ENCODE peak calls at places on chromosomes 6 and 20, in ten cellular contexts. S, C, P, U, A, X, Z, R, M and K are unnamed samples.

GRCh38 chr20:41956316-41957050 is 338.3 kb upstream of the CHD6 start:
- DNase-seq in S (peak; percentile 23), C (no peak), P (no peak), U (no peak), A (no peak), X (peak; percentile 12), Z (no peak), R (no peak), M (no peak), K (no peak)

GRCh38 chr20:33076662-33077398 is 2.6 kb upstream of the BPIFB4 start:
- DNase-seq in S (no peak), C (no peak), P (no peak), U (no peak), A (no peak), X (no peak), Z (no peak), R (no peak), M (peak; percentile 5), K (peak; percentile 17)

GRCh38 chr6:143405381-143406154 is 44.9 kb downstream of the ADAT2 start:
- DNase-seq in S (peak; percentile 46), C (peak; percentile 35), P (no peak), U (no peak), A (no peak), X (no peak), Z (no peak), R (peak; percentile 95), M (no peak), K (peak; percentile 64)

GRCh38 chr6:56756791-56757582 is 114.3 kb upstream of the DST start:
- DNase-seq in S (no peak), C (peak; percentile 45), P (no peak), U (no peak), A (no peak), X (no peak), Z (no peak), R (no peak), M (no peak), K (no peak)

GRCh38 chr6:18081025-18081668 is 41.3 kb downstream of the NHLRC1 start:
- DNase-seq in S (no peak), C (peak; percentile 4), P (no peak), U (no peak), A (no peak), X (no peak), Z (no peak), R (no peak), M (no peak), K (no peak)

GRCh38 chr6:149934249-149935156 is 7.3 kb upstream of the ULBP2 start:
- DNase-seq in S (peak; percentile 78), C (peak; percentile 77), P (no peak), U (peak; percentile 77), A (peak; percentile 29), X (peak; percentile 74), Z (no peak), R (peak; percentile 43), M (peak; percentile 65), K (peak; percentile 56)

GRCh38 chr6:133724726-133725125 is 164.2 kb upstream of the TCF21 start:
- DNase-seq in S (peak; percentile 58), C (peak; percentile 69), P (no peak), U (no peak), A (no peak), X (no peak), Z (no peak), R (peak; percentile 57), M (no peak), K (no peak)

GRCh38 chr20:62879275-62880146 is 17.9 kb upstream of the TCFL5 start:
- DNase-seq in S (no peak), C (no peak), P (no peak), U (no peak), A (no peak), X (no peak), Z (no peak), R (no peak), M (no peak), K (no peak)

DNA sequence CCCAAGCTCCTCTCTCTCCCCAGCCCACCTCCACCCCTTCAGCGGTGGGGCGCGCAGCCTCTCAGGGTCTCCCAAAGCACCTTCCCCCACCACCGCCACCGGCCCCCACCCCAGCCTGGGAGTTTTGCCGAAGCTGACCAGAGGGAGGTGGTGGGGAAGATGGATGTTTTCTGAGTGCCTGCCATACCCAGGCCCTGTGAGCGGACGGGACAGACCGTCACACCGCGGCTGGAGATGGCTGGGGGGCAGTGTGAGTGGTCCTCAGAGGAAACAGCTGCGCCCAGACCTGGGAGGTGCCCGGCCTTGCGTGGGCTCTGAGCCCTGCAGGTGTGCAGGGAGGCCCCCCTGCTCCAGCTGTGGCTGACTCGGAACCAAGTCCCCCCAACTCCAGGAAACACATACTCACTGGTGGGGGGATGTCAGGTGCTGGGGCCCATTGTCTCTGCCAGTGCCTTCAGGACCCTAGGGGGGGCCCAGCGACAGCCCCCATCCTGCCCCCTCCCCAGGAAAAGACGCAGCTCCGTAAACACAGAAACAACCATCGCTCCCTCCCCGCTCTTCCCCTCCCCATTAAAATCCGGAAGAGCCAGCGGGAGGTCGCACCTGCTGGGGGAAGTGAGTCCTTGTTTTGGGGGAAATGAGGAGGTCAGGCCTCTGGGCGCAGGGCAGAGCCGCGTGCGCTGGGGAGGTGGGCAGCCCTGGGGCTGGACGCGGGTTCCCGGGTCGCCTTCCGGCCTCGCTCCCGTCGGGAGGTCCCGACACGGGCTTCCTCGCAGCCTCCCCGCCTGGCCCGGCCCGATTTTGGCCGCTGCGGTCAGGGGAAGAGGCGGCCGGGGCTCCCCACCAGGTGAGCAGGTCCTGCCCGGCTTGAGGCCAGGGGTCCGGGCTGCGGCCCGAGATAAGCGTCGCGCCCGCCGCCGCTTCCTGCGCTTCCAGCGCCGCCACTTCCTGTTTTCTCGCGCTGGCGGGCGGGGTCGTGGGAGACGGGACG is 6.1 kb downstream of the C20orf204 start:
- DNase-seq in S (no peak), C (no peak), P (no peak), U (peak; percentile 62), A (no peak), X (no peak), Z (no peak), R (no peak), M (no peak), K (no peak)
- H3K27ac ChIP-seq in S (no peak overlapping the region), C (no peak overlapping the region), P (peak overlapping the region; percentile 93), U (peak overlapping the region; percentile 68), A (no peak overlapping the region), X (no peak overlapping the region), Z (no peak overlapping the region), R (no peak overlapping the region), M (peak overlapping the region; percentile 54), K (no peak overlapping the region)

GRCh38 chr6:31834367-31834703 is 6.8 kb downstream of the HSPA1B start:
- DNase-seq in S (peak; percentile 92), C (peak; percentile 84), P (peak; percentile 93), U (no peak), A (peak; percentile 80), X (peak; percentile 89), Z (peak; percentile 83), R (peak; percentile 57), M (peak; percentile 45), K (peak; percentile 86)

GRCh38 chr6:31829633-31830492 is 2.3 kb downstream of the HSPA1B start:
- DNase-seq in S (peak; percentile 69), C (peak; percentile 56), P (no peak), U (no peak), A (no peak), X (no peak), Z (no peak), R (no peak), M (no peak), K (peak; percentile 47)

GRCh38 chr6:31827286-31828079 is at the start of gene HSPA1B:
- DNase-seq in S (peak; percentile 100), C (peak; percentile 100), P (peak; percentile 99), U (peak; percentile 89), A (peak; percentile 99), X (peak; percentile 100), Z (peak; percentile 98), R (peak; percentile 99), M (peak; percentile 87), K (peak; percentile 100)

GRCh38 chr6:31834704-31835375 is 7.3 kb downstream of the HSPA1B start:
- DNase-seq in S (no peak), C (no peak), P (peak; percentile 78), U (peak; percentile 89), A (no peak), X (peak; percentile 74), Z (peak; percentile 83), R (no peak), M (peak; percentile 64), K (no peak)

DNA sequence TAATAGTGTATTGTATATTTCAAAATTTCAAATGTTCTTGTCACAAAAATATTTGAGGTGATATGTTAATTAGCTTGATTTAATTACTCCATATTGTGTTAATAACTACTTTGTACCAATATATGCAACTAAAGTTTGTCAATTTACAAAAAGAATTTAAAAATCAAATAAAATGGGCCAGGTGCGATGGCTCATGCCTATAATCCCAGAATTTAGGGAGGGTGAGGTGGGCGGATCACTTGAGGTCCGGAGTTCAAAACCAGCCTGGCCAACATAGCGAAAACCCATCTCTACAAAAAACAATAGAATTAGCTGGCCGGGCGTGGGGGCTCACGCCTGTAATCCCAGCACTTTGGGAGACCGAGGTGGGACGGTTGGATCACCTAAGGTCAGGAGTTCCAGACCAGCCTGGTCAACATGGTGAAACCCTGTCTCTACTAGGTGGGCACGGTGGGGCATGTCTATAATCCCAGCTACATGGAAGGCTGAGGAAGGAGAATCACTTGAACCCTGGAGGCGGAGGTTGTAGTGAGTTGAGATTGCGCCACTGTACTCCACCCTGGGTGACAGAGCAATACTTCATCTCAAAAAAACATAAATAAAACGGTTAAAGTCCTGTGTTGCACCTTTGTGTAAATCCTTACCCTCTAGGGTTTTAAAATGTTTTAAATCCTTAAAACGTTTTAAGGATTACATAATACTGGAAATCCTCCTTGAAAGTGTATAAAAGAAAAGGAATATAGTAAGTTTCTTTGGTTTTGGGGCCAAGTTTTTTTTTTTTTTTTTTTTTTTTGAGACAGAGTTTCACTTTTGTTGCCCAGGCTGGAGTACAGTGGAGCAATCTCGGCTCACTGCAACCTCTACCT is 4.0 kb downstream of the HSPA1B start:
- DNase-seq in S (no peak), C (no peak), P (no peak), U (no peak), A (no peak), X (no peak), Z (no peak), R (no peak), M (no peak), K (peak; percentile 13)
- H3K27ac ChIP-seq in S (no peak overlapping the region), C (no peak overlapping the region), P (no peak overlapping the region), U (no peak overlapping the region), A (peak overlapping the region; percentile 24), X (no peak overlapping the region), Z (peak overlapping the region; percentile 91), R (no peak overlapping the region), M (peak overlapping the region; percentile 71), K (no peak overlapping the region)

DNA sequence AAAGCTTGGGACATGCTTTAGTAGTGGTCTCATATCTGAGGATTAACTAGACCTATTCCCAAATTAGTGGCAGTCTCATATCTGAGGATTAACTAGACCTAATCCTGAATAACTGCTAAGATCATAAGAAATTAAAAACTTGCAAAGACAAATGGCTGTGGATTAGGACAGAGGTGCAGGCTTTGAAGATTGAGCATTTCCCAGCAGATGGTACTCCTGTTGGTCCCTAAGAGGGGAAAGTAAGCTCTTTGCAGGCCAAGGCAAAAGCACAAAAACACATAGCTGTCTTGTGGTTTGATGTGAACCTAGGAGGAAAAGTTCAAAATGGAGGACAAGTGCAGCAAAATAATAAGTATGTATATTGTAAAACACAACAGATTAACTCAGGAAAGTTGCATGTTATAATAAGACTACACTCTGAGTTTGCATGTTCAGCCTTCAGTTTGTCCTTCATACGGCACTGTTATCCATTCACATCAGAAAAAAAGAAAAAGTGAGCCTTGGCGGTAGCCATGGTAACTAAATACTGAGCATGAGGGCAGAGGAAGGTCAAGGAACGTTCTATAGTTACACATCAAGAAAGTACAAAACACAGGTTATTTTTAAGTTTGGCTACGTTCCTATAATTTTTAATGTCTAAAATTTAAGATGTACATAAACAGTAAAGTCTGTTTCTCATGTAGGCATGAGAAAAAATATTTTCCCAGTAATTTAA is 62.8 kb downstream of the FILIP1 start:
- DNase-seq in S (peak; percentile 33), C (no peak), P (no peak), U (no peak), A (no peak), X (peak; percentile 12), Z (no peak), R (no peak), M (no peak), K (no peak)
- H3K27ac ChIP-seq in S (peak overlapping the region; percentile 77), C (no peak overlapping the region), P (peak overlapping the region; percentile 62), U (no peak overlapping the region), A (no peak overlapping the region), X (no peak overlapping the region), Z (peak overlapping the region; percentile 24), R (no peak overlapping the region), M (no peak overlapping the region), K (no peak overlapping the region)

GRCh38 chr6:116363759-116364158 is 7.0 kb upstream of the DSE start:
- DNase-seq in S (peak; percentile 64), C (peak; percentile 38), P (no peak), U (no peak), A (no peak), X (no peak), Z (no peak), R (peak; percentile 63), M (no peak), K (no peak)

GRCh38 chr6:116365743-116366142 is 5.0 kb upstream of the DSE start:
- DNase-seq in S (no peak), C (no peak), P (no peak), U (no peak), A (no peak), X (no peak), Z (no peak), R (no peak), M (no peak), K (peak; percentile 73)

GRCh38 chr6:116364361-116364760 is 6.4 kb upstream of the DSE start:
- DNase-seq in S (no peak), C (no peak), P (no peak), U (no peak), A (no peak), X (no peak), Z (no peak), R (no peak), M (no peak), K (no peak)

GRCh38 chr6:116359835-116360234 is 10.9 kb upstream of the DSE start:
- DNase-seq in S (no peak), C (no peak), P (no peak), U (no peak), A (no peak), X (no peak), Z (no peak), R (no peak), M (no peak), K (no peak)

DNA sequence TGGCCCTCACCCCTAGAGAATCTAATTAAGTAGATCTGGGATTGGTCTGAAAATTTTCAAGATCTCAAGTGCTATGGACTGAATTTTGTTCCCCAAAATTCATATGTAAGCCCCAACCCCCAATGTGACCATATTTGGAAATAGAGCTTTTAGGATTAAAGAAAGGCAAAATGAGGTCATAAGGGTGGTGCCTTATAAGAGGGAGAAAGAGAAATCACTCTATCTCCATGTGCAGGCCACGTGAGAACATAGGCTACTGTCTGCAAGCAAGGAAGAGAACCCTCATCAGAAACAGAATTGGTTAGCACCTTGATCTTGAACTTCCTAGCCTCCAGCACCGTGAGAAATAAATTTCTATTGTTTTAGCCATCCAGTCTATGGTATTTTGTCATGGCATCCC is 8.5 kb upstream of the DSE start:
- DNase-seq in S (no peak), C (no peak), P (no peak), U (no peak), A (no peak), X (no peak), Z (no peak), R (no peak), M (no peak), K (no peak)
- H3K27ac ChIP-seq in S (no peak overlapping the region), C (no peak overlapping the region), P (no peak overlapping the region), U (no peak overlapping the region), A (no peak overlapping the region), X (no peak overlapping the region), Z (no peak overlapping the region), R (no peak overlapping the region), M (no peak overlapping the region), K (no peak overlapping the region)